ENCODE peak calls at places on chromosomes 4 and X, in ten cellular contexts. O, T, P, I, U, V, J, N, R and M are unnamed samples.

GRCh38 chr4:44100456-44100855 is 348.2 kb downstream of the KCTD8 start:
- DNase-seq in N (no peak), O (no peak), R (no peak), V (no peak), P (no peak), J (no peak), T (no peak), I (no peak), U (no peak), M (no peak)

GRCh38 chr4:80134936-80135701 is 62.1 kb upstream of the ANTXR2 start:
- DNase-seq in I (no peak), U (peak; percentile 19), N (peak; percentile 25), V (no peak), R (no peak), J (no peak), P (no peak), O (no peak), T (no peak), M (peak; percentile 59)

GRCh38 chr4:161990721-161991120 is 173.1 kb downstream of the FSTL5 start:
- DNase-seq in R (no peak), N (no peak), T (no peak), J (no peak), I (no peak), P (no peak), U (no peak), O (no peak), V (no peak), M (peak; percentile 80)

GRCh38 chr4:14792702-14793227 is 209.5 kb upstream of the CPEB2 start:
- DNase-seq in U (no peak), N (no peak), R (no peak), T (peak; percentile 26), P (peak; percentile 34), J (no peak), V (no peak), O (no peak), I (no peak), M (peak; percentile 88)

GRCh38 chr4:1323635-1324442 is 23.2 kb upstream of the UVSSA start:
- DNase-seq in I (no peak), J (no peak), O (no peak), U (peak; percentile 73), V (peak; percentile 63), N (peak; percentile 44), P (peak; percentile 51), T (peak; percentile 100), R (no peak), M (peak; percentile 95)

GRCh38 chr4:884259-884658 is 47.9 kb downstream of the GAK start:
- DNase-seq in R (no peak), O (no peak), V (no peak), P (no peak), I (no peak), N (no peak), U (no peak), J (no peak), T (no peak), M (no peak)

GRCh38 chrX:141405878-141406492 is 163.7 kb upstream of the SPANXC start:
- DNase-seq in T (peak; percentile 81), V (no peak), P (peak; percentile 38), J (no peak), I (no peak), R (no peak), N (peak; percentile 71), U (peak; percentile 71), O (no peak), M (peak; percentile 81)

GRCh38 chrX:136863826-136864225 is 16.7 kb downstream of the RBMX start:
- DNase-seq in V (no peak), O (no peak), N (no peak), T (no peak), U (no peak), I (no peak), J (no peak), R (no peak), P (no peak), M (peak; percentile 63)

GRCh38 chr4:85603437-85604336 is 128.7 kb downstream of the ARHGAP24 start:
- DNase-seq in U (peak; percentile 82), O (no peak), T (peak; percentile 36), I (no peak), N (peak; percentile 88), R (no peak), V (no peak), P (no peak), J (no peak), M (no peak)

DNA sequence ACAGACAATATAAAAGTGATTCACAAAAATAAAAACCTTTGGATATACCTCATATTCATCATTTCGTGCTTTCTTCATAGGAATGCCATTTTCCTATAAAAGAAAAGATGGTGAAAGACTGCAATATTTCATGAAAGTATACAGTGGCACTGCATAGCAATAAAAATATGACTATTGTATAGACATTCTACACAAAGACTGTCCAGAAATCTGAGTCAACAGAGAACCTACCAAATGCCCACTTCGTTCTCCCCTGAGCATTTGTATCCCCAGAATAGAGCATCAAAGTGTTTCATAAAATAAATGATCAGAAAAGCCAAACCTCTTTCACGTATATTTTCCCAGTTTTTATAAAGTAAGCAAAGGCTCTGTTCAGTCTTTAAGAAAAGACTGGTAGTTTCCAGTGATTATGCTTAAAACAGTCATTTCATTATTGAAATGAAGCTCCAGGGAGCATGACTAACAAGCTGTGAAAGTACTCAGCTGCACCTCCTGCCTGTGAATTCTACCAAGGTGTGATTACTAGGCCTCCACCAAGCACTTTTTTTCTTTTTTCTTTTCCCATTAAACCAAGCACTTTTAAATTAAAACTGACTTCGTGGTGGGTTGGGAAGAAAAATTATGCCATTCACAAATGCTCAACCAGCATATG is 20.2 kb downstream of the PPA2 start:
- DNase-seq in U (no peak), T (peak; percentile 11), P (no peak), N (no peak), R (no peak), O (no peak), I (no peak), J (no peak), V (no peak), M (peak; percentile 45)
- TF ChIP-seq CTCF in U (no peak), T (peak; percentile 6), P (no peak), N (no peak), R (no peak), O (no peak), I (no peak), J (no peak), V (no peak), M (peak; percentile 30)

GRCh38 chr4:8270418-8270771 is 841 bp downstream of the HTRA3 start:
- DNase-seq in N (no peak), T (no peak), P (no peak), V (no peak), J (no peak), U (no peak), R (no peak), I (no peak), O (no peak), M (no peak)

GRCh38 chr4:8269535-8270417 is at the start of gene HTRA3:
- DNase-seq in N (peak; percentile 86), J (no peak), O (no peak), P (peak; percentile 53), I (peak; percentile 45), R (no peak), V (no peak), T (no peak), U (peak; percentile 64), M (peak; percentile 6)

GRCh38 chr4:8267077-8267476 is 2.5 kb upstream of the HTRA3 start:
- DNase-seq in P (peak; percentile 78), N (peak; percentile 88), O (no peak), V (peak; percentile 35), J (peak; percentile 75), T (peak; percentile 62), R (no peak), I (peak; percentile 52), U (peak; percentile 83), M (peak; percentile 75)

GRCh38 chr4:8268211-8268610 is 1.3 kb upstream of the HTRA3 start:
- DNase-seq in V (no peak), I (no peak), O (no peak), J (no peak), R (no peak), N (no peak), P (no peak), T (no peak), U (no peak), M (no peak)

DNA sequence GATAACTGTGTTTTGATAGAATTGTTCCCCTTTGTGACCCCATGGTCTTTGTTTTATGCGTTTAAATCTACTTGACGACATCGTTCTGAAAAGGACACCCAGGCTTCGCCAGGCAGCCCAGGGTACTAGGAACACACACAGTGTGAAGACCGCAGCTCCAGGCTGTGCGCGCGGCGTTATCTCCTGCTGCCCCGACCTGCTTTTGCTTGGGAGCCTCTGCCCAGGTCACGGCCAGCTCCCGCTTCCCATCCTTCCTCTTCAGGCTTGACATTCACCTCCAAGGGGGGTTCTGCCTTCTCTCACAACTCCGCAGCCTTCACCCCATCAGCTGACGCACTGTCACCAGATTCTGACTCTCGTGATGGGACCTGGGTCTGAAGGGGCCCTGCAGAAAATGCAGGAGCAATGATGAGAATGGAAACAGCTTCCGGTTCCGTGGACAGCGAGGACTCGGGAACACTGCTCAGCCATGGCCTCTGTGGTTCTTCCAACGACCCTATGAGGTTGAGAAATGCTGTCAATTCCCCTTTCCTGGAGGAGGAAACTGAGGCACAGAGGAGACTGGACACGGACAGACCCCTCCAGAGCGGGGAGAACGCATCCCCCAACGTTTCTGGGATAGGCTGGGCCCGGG is 536 bp upstream of the HTRA3 start:
- DNase-seq in J (no peak), I (no peak), T (no peak), P (no peak), R (no peak), V (no peak), O (no peak), U (no peak), N (no peak), M (no peak)
- H3K4me3 ChIP-seq in J (no peak overlapping the region), I (no peak overlapping the region), T (no peak overlapping the region), P (no peak overlapping the region), R (no peak overlapping the region), V (no peak overlapping the region), O (no peak overlapping the region), U (peak overlapping the region; percentile 7), N (peak overlapping the region; percentile 22), M (no peak overlapping the region)

GRCh38 chr4:106893903-106894302 is 142.2 kb downstream of the DKK2 start:
- DNase-seq in R (peak; percentile 16), N (no peak), I (no peak), V (no peak), U (no peak), O (no peak), T (no peak), J (no peak), P (no peak), M (no peak)

GRCh38 chr4:106892786-106893185 is 143.3 kb downstream of the DKK2 start:
- DNase-seq in I (no peak), R (no peak), N (no peak), P (no peak), V (no peak), T (no peak), U (no peak), O (no peak), J (no peak), M (no peak)

GRCh38 chr4:106893395-106893881 is 142.7 kb downstream of the DKK2 start:
- DNase-seq in V (no peak), U (no peak), T (no peak), O (no peak), R (no peak), P (no peak), N (no peak), I (no peak), J (no peak), M (no peak)

GRCh38 chr4:106898621-106899230 is 137.4 kb downstream of the DKK2 start:
- DNase-seq in V (peak; percentile 51), P (peak; percentile 7), I (no peak), R (no peak), T (peak; percentile 69), U (peak; percentile 76), N (peak; percentile 66), O (no peak), J (no peak), M (peak; percentile 75)
- TF ChIP-seq CTCF in V (peak; percentile 51), P (peak; percentile 68), I (peak; percentile 36), R (no peak), T (peak; percentile 92), U (peak; percentile 94), N (peak; percentile 78), O (no peak), J (peak; percentile 4), M (peak; percentile 91)

GRCh38 chrX:118520206-118520857 is 24.7 kb downstream of the DOCK11 start:
- DNase-seq in T (peak; percentile 90), O (no peak), P (no peak), J (no peak), I (no peak), U (peak; percentile 63), N (peak; percentile 71), V (no peak), R (no peak), M (peak; percentile 40)
- H3K4me3 ChIP-seq in T (no peak overlapping the region), O (no peak overlapping the region), P (no peak overlapping the region), J (no peak overlapping the region), I (no peak overlapping the region), U (no peak overlapping the region), N (no peak overlapping the region), V (no peak overlapping the region), R (no peak overlapping the region), M (no peak overlapping the region)